ENCODE peak calls at places on chromosomes 16 and 17, in four cellular contexts. X is uterus, M is GM12878, U is esophagus squamous epithelium. W is an unnamed sample. For H3K36me3, the result is how much of the 10 kb centered on the place peaks cover.

GRCh38 chr17:34151081-34151480 is 104.0 kb upstream of the CCL2 start:
- DNase-seq in U (no peak), M (no peak), X (no peak), W (no peak)

GRCh38 chr17:9520649-9521435 is 54.8 kb downstream of the STX8 start:
- DNase-seq in U (no peak), X (no peak), M (no peak), W (no peak)

GRCh38 chr16:82051656-82052055 is 16.6 kb downstream of the HSD17B2 start:
- DNase-seq in X (no peak), U (no peak), M (no peak), W (no peak)

GRCh38 chr17:67376509-67376891 is 581 bp upstream of the PITPNC1 start:
- DNase-seq in U (no peak), X (peak), M (no peak), W (no peak)

GRCh38 chr17:60169921-60170817 is 20.4 kb downstream of the CA4 start:
- DNase-seq in X (no peak), U (no peak), M (no peak), W (peak)

GRCh38 chr16:79991918-79992317 is 391.4 kb upstream of the MAF start:
- DNase-seq in X (no peak), U (no peak), M (no peak), W (no peak)

GRCh38 chr17:9473716-9474115 is 101.9 kb downstream of the STX8 start:
- DNase-seq in U (no peak), M (no peak), X (no peak), W (peak)

GRCh38 chr17:35537569-35538209 is at the start of gene SLFN12L:
- DNase-seq in M (no peak), U (no peak), X (no peak), W (no peak)

GRCh38 chr16:74605332-74605731 is 1.6 kb downstream of the GLG1 start:
- DNase-seq in U (no peak), M (no peak), X (no peak), W (no peak)

GRCh38 chr17:78343433-78344201 is 16.3 kb downstream of the SOCS3 start:
- DNase-seq in M (no peak), U (peak), X (no peak), W (no peak)

GRCh38 chr17:72705905-72706395 is 386.5 kb downstream of the SLC39A11 start:
- DNase-seq in X (no peak), U (no peak), M (no peak), W (peak)

GRCh38 chr17:65936013-65936412 is 255.9 kb downstream of the CEP112 start:
- DNase-seq in M (no peak), U (no peak), X (no peak), W (peak)

GRCh38 chr17:27424516-27424915 is 31.7 kb upstream of the KSR1 start:
- DNase-seq in M (no peak), U (no peak), X (no peak), W (no peak)
- H3K36me3 ChIP-seq in M (under half), U (under half), X (under half), W (under half)

GRCh38 chr16:85998868-85999729 is 100.1 kb downstream of the IRF8 start:
- DNase-seq in X (no peak), M (no peak), U (no peak), W (peak)

GRCh38 chr16:85999778-86000177 is 100.8 kb downstream of the IRF8 start:
- DNase-seq in U (no peak), M (no peak), X (no peak), W (no peak)

GRCh38 chr16:85998178-85998867 is 99.4 kb downstream of the IRF8 start:
- DNase-seq in U (no peak), X (no peak), M (no peak), W (no peak)

GRCh38 chr16:85996843-85997242 is 97.9 kb downstream of the IRF8 start:
- DNase-seq in X (no peak), M (no peak), U (no peak), W (no peak)

DNA sequence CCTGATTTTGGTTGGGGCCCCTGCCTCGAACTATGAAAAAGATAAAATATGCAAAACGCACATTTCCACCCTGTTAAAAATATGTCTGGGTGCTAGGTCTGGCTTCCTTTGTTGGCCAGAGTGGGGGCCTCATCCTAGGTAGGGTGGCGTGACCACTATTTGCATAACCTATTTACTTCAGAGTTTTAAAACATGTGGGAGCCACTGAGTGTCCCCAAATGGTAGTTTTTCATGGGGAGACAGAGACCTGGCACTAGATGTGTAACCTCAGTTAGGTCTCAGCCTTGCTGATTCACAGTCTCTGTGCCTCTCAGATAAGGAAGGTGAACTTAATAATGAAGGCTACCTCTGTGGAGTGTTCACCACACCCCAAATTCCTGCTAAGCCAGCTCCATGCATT is 103.2 kb downstream of the IRF8 start:
- DNase-seq in U (no peak), M (peak), X (no peak), W (no peak)
- H3K4me3 ChIP-seq in U (no peak), M (no peak), X (no peak), W (no peak)

DNA sequence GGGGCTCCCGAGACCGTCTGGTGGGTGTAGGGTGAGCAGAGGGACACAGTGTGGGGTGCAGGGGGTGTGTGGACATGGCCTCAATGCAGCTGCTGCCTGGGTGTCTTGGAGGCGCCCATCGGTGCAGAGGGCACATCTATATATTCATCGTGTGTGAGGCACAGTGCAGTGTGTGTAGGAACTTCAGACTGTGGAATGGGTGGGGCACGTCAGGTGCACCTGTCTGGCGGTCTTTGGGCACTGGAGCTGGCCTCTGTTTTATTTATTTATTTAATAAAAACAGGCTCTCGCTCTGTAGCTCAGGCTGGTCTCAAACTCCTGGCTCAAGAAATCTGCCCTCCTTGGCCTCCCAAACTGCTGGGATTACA is 16.8 kb downstream of the LASP1 start:
- DNase-seq in U (no peak), X (no peak), M (no peak), W (no peak)
- H3K36me3 ChIP-seq in U (under half), X (under half), M (under half), W (under half)

DNA sequence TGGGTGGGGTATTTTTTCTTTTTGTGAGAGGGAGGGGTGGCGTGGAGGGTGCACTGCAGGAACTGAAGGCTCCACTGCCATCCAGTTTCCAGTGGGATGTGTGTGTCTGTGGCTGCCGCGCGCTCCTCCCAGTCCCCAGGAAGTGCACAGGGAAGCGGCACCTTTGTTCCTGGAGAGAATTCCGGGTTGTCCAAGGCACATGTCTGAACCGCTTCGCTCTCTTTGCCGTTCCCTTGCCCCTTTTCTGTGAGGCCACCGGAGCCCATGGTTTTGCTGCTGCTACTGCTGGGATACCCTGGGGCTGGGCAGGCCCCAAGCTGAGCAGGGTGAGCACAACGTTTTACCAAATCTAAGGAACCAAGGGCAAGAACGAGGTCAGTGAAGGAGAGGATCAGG is 19.5 kb downstream of the ACSF3 start:
- DNase-seq in M (no peak), U (no peak), X (no peak), W (no peak)
- H3K4me3 ChIP-seq in M (no peak), U (no peak), X (no peak), W (no peak)

GRCh38 chr17:79778504-79779087 is 648 bp downstream of the CBX2 start:
- DNase-seq in X (no peak), U (no peak), M (no peak), W (no peak)

GRCh38 chr17:79779088-79779529 is 1.2 kb downstream of the CBX2 start:
- DNase-seq in M (no peak), U (no peak), X (no peak), W (no peak)

GRCh38 chr17:79781691-79782575 is 4.0 kb downstream of the CBX2 start:
- DNase-seq in M (no peak), U (no peak), X (no peak), W (no peak)

GRCh38 chr17:79779661-79780365 is 1.9 kb downstream of the CBX2 start:
- DNase-seq in U (no peak), X (no peak), M (no peak), W (peak)

DNA sequence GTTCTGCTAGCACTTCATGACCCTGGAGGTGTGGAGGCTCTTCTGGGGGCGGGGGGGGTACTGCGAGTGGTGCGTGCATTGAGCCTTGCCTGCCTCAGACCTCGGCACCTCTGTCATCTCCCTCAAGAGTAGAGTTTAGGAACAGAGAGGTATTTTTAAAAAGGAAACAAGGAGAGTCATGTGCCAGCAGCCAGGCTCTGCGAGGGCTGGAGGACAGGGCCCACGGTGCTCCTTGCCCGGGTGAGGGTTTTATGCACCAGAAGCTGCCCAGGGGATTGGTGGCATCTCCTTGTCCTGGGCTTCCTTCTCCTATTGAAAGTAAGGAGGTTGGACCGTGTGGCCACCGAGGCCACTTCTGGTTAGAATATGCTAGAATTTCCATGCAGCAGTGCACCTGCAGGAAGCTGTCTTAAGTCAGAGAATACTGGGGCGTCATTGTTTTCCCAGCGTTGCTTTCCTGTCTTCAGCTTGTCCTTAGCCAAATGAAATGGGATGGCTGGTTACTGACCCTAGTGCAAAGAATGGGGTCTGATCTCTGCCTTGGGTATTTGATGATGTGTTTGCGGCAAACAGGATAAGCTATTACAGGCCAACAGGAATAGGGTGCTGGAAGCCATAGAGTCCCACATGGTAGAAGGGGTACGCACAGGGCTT is 3.2 kb downstream of the CBX2 start:
- DNase-seq in M (no peak), U (no peak), X (no peak), W (no peak)
- H3K36me3 ChIP-seq in M (under half), U (under half), X (under half), W (under half)

DNA sequence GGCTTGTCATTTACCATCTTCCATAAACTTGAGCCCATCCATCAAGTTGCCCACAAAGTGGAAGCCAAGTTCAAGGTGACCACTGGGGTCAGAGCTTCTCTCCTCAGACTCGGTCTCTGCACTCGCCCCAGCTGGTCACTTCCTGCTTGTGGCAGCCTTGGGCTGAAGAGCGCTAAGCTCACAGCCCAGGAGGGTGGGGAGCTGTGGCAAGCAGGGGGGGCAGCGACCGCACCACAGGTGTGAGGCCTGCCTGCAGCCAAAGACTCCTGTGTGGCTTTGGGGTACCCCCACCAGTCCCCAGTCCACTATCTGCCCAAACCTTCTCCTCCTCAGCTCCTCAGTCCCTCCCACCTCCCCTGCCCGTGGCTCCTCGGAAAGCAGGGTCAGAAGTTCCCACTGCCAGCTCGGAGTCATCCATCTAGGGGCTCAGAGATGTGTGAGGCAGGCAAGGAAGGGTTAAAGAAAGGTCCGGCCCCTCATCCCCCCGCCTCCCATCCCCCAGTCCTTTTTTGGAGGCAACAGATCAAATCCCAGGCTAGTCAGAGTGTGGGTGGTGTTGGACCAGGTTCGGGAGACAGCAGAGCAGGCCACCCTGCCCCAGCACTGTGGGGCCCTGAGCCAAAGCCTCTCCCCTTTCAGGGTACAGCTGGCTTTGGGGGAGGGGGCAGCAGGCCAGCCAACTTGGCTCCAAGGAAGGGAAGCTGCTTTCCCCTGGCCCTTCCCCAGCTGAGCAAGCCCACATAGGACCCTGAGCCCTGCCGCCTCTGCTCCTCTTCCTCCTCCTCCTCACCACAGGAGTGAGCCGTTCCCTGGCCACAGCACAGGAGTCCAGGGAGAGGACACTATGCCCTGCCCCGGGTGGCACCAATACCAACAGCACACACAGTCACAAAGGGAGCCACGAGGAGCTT is 3.2 kb downstream of the CSF3 start:
- DNase-seq in U (no peak), M (no peak), X (peak), W (no peak)
- H3K4me3 ChIP-seq in U (no peak), M (no peak), X (no peak), W (no peak)

DNA sequence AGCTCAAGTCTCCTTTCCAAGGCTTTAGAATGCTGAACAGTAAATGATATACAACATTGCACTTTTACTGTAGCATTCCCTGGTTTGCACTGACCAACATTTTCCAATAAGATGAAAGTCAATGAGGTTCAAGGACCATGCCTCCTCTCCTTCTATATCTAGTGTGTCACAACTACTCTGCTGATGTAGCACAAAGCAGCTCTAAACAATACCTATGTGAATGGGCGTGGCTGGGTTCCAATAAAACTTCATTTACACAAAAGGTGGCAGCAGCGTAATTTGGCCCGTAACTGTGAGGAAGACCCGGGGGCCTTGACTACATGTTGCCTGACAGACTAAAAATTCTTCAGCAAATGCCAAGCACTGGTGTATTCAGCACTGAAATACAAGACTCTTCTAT is 6.6 kb downstream of the SRP68 start:
- DNase-seq in X (no peak), M (no peak), U (no peak), W (no peak)
- H3K36me3 ChIP-seq in X (under half), M (under half), U (half or more), W (under half)

GRCh38 chr16:89174877-89175276 is 3.3 kb downstream of the CDH15 start:
- DNase-seq in M (no peak), X (no peak), U (no peak), W (no peak)

GRCh38 chr16:89172901-89173628 is 1.5 kb downstream of the CDH15 start:
- DNase-seq in M (no peak), X (no peak), U (no peak), W (no peak)

GRCh38 chr16:89172171-89172900 is 788 bp downstream of the CDH15 start:
- DNase-seq in X (no peak), U (no peak), M (no peak), W (no peak)

GRCh38 chr16:89174055-89174827 is 2.7 kb downstream of the CDH15 start:
- DNase-seq in X (no peak), M (no peak), U (no peak), W (no peak)

GRCh38 chr16:89173629-89173921 is 2.0 kb downstream of the CDH15 start:
- DNase-seq in M (no peak), X (no peak), U (no peak), W (no peak)
- H3K4me3 ChIP-seq in M (no peak), X (no peak), U (no peak), W (no peak)

GRCh38 chr16:17404903-17405691 is 65.7 kb downstream of the XYLT1 start:
- DNase-seq in M (no peak), U (no peak), X (peak), W (no peak)
- H3K36me3 ChIP-seq in M (under half), U (under half), X (under half), W (under half)

W was measured in bronchial epithelial cell.